ENCODE peak calls at places on chromosomes 5 and 9, in nine cellular contexts. R, I, E, Z, V, X, M, A and Y are unnamed samples.

GRCh38 chr5:93821892-93822291 is 80.5 kb upstream of the POU5F2 start:
- DNase-seq in M (no peak), E (no peak), A (no peak), R (no peak), X (peak; percentile 7), V (no peak), I (no peak), Z (no peak), Y (no peak)

GRCh38 chr9:34610434-34611206 is 1.3 kb downstream of the RPP25L start:
- DNase-seq in I (no peak), M (no peak), V (no peak), Z (no peak), R (peak; percentile 51), X (no peak), E (no peak), A (no peak), Y (no peak)

GRCh38 chr9:99296375-99296951 is 74.4 kb downstream of the SEC61B start:
- DNase-seq in E (no peak), A (peak; percentile 25), M (peak; percentile 34), V (no peak), I (no peak), Z (peak; percentile 9), X (no peak), R (peak; percentile 59), Y (no peak)

GRCh38 chr5:61525573-61526142 is 193.6 kb downstream of the ZSWIM6 start:
- DNase-seq in Z (no peak), I (no peak), R (no peak), E (no peak), X (peak; percentile 7), M (no peak), V (no peak), A (no peak), Y (no peak)

GRCh38 chr9:115229496-115229895 is 111.5 kb upstream of the TNC start:
- DNase-seq in R (no peak), Z (no peak), I (no peak), X (no peak), A (no peak), V (no peak), E (no peak), M (no peak), Y (no peak)

GRCh38 chr5:172849636-172850453 is 15.8 kb downstream of the ERGIC1 start:
- DNase-seq in E (no peak), A (no peak), M (no peak), I (peak; percentile 74), Z (no peak), V (no peak), R (no peak), X (no peak), Y (no peak)

GRCh38 chr5:137753986-137754235 is 252 bp downstream of the HNRNPA0 start:
- DNase-seq in Z (no peak), E (no peak), V (no peak), A (no peak), I (no peak), M (no peak), R (no peak), X (no peak), Y (no peak)

GRCh38 chr5:108560581-108560980 is 178.7 kb upstream of the FBXL17 start:
- DNase-seq in E (no peak), A (peak; percentile 84), X (no peak), V (no peak), I (no peak), M (peak; percentile 77), R (no peak), Z (no peak), Y (no peak)

GRCh38 chr9:108072740-108073139 is 583.2 kb upstream of the KLF4 start:
- DNase-seq in R (no peak), E (no peak), M (no peak), A (no peak), V (no peak), I (no peak), X (no peak), Z (no peak), Y (no peak)

GRCh38 chr5:14489643-14490042 is 91.9 kb upstream of the OTULINL start:
- DNase-seq in Z (no peak), V (no peak), M (no peak), A (no peak), E (no peak), R (no peak), X (no peak), I (no peak), Y (no peak)

GRCh38 chr5:37825334-37825915 is 14.4 kb downstream of the GDNF start:
- DNase-seq in A (no peak), X (no peak), I (no peak), V (no peak), E (no peak), Z (no peak), R (no peak), M (no peak), Y (no peak)

GRCh38 chr9:68794898-68795297 is 89.9 kb downstream of the PIP5K1B start:
- DNase-seq in A (no peak), X (no peak), M (no peak), V (no peak), E (no peak), I (no peak), R (no peak), Z (no peak), Y (no peak)